ENCODE peak calls at places on chromosomes 13 and 19, in four cellular contexts. Y is activated CD4-positive, alpha-beta T cell treated with anti-CD3 and anti-CD28 coated beads for 24 hours; C is NCI-H1417; O is AG04450. X is an unnamed sample.

GRCh38 chr19:10290439-10290875 is 705 bp downstream of the ICAM5 start:
- DNase-seq in Y (no peak), C (no peak), O (no peak), X (peak)

GRCh38 chr13:95441326-95441725 is 111.2 kb upstream of the CLDN10 start:
- DNase-seq in Y (no peak), C (no peak), O (no peak), X (no peak)

GRCh38 chr19:16645140-16645539 is 14.8 kb downstream of the SMIM7 start:
- DNase-seq in Y (no peak), C (no peak), O (no peak), X (peak)

GRCh38 chr19:12034196-12034595 is 1.3 kb downstream of the ZNF433 start:
- DNase-seq in Y (no peak), C (no peak), O (no peak), X (no peak)

GRCh38 chr19:8731428-8732169 is 10.2 kb downstream of the OR2Z1 start:
- DNase-seq in Y (no peak), C (no peak), O (no peak), X (no peak)

GRCh38 chr13:26563713-26564112 is 6.2 kb downstream of the WASF3 start:
- DNase-seq in Y (no peak), C (no peak), O (no peak), X (no peak)

GRCh38 chr13:69601661-69602060 is 506.0 kb upstream of the ATXN8OS start:
- DNase-seq in Y (no peak), C (no peak), O (no peak), X (no peak)

GRCh38 chr19:35545855-35546381 is 492 bp downstream of the TMEM147 start:
- DNase-seq in Y (peak), C (peak), O (no peak), X (peak)

GRCh38 chr19:55473613-55474012 is 2.8 kb upstream of the ZNF628 start:
- DNase-seq in Y (no peak), C (no peak), O (no peak), X (peak)

GRCh38 chr13:21637296-21637695 is 33.3 kb upstream of the MICU2 start:
- DNase-seq in Y (no peak), C (peak), O (no peak), X (peak)

GRCh38 chr19:5623397-5624153 is 692 bp downstream of the SAFB start:
- DNase-seq in Y (no peak), C (peak), O (no peak), X (no peak)